ENCODE peak calls at places on chromosomes 16 and 17, in eight cellular contexts. L, Q, A, X, Z, F, J and N are unnamed samples.

GRCh38 chr16:48405907-48406306 is 20.7 kb upstream of the SIAH1 start:
- DNase-seq in A (no peak), F (no peak), X (no peak), L (no peak), Q (no peak), J (no peak), Z (no peak), N (no peak)

GRCh38 chr17:45276031-45276430 is 14.1 kb upstream of the SPATA32 start:
- DNase-seq in A (no peak), Z (peak), Q (no peak), L (no peak), J (no peak), X (no peak), F (no peak), N (no peak)

GRCh38 chr16:13866073-13866472 is 53.9 kb upstream of the ERCC4 start:
- DNase-seq in X (peak), L (no peak), J (peak), F (peak), Z (no peak), A (peak), Q (peak), N (peak)

GRCh38 chr16:89044394-89045180 is 49.1 kb upstream of the ACSF3 start:
- DNase-seq in Z (peak), J (peak), A (no peak), L (no peak), X (no peak), Q (no peak), F (peak), N (no peak)

GRCh38 chr16:55126456-55126855 is 195.8 kb downstream of the IRX5 start:
- DNase-seq in Z (no peak), Q (no peak), F (no peak), A (no peak), L (no peak), X (no peak), J (no peak), N (no peak)

GRCh38 chr17:69967910-69968411 is 107.1 kb upstream of the KCNJ16 start:
- DNase-seq in J (no peak), X (peak), F (no peak), A (peak), Q (no peak), L (no peak), Z (no peak), N (peak)

GRCh38 chr16:27284865-27285675 is 16.5 kb upstream of the NSMCE1 start:
- DNase-seq in A (no peak), F (no peak), J (no peak), L (no peak), Q (no peak), Z (no peak), X (no peak), N (no peak)

GRCh38 chr17:75785016-75785769 is 587 bp downstream of the UNK start:
- DNase-seq in L (peak), Q (no peak), F (peak), Z (peak), J (peak), A (peak), X (peak), N (no peak)

GRCh38 chr17:57892820-57893595 is 43.2 kb upstream of the MRPS23 start:
- DNase-seq in Z (peak), L (no peak), X (peak), A (peak), J (peak), F (peak), Q (peak), N (peak)

GRCh38 chr17:35545150-35545549 is 7.7 kb upstream of the SLFN12L start:
- DNase-seq in J (no peak), L (no peak), A (no peak), F (no peak), Q (no peak), Z (no peak), X (no peak), N (no peak)

GRCh38 chr16:27446721-27447120 is 44.7 kb downstream of the IL21R start:
- DNase-seq in X (no peak), A (no peak), Q (no peak), Z (peak), F (peak), J (peak), L (peak), N (no peak)

GRCh38 chr16:4093495-4094137 is 22.6 kb downstream of the ADCY9 start:
- DNase-seq in X (peak), Q (no peak), J (peak), F (peak), Z (no peak), A (no peak), L (no peak), N (no peak)

GRCh38 chr16:89697161-89697615 is 4.3 kb downstream of the SPATA2L start:
- DNase-seq in X (no peak), L (no peak), F (peak), Z (no peak), J (no peak), A (no peak), Q (no peak), N (no peak)